ENCODE peak calls at places on chromosomes 4 and X, in four cellular contexts. J is activated CD4-positive, alpha-beta T cell treated with anti-CD3 and anti-CD28 coated beads for 36 hours; G is GM20000; X is iPS-NIHi11. W is an unnamed sample.

GRCh38 chr4:98728433-98728832 is 70.0 kb upstream of the TSPAN5 start:
- DNase-seq in G (no peak), X (no peak), J (peak; percentile 10), W (peak; percentile 78)

GRCh38 chrX:9786839-9787635 is 808 bp downstream of the SHROOM2 start:
- DNase-seq in J (peak; percentile 4), X (peak; percentile 45), G (no peak), W (no peak)

GRCh38 chr4:119490335-119490734 is 138.3 kb downstream of the PDE5A start:
- DNase-seq in J (no peak), G (no peak), X (peak; percentile 14), W (no peak)

GRCh38 chrX:1450381-1451161 is 2.1 kb downstream of the ASMTL start:
- DNase-seq in G (peak; percentile 6), J (peak; percentile 15), X (no peak), W (no peak)

GRCh38 chrX:84796321-84796720 is 207.4 kb upstream of the APOOL start:
- DNase-seq in X (no peak), J (no peak), G (no peak), W (no peak)

GRCh38 chrX:47285762-47286320 is 53.0 kb downstream of the USP11 start:
- DNase-seq in X (no peak), G (no peak), J (no peak), W (no peak)

GRCh38 chr4:158630893-158631292 is 40.8 kb downstream of the C4orf46 start:
- DNase-seq in X (no peak), G (no peak), J (no peak), W (no peak)

GRCh38 chr4:8761824-8762205 is 109.8 kb downstream of the HMX1 start:
- DNase-seq in X (no peak), J (no peak), G (no peak), W (no peak)

GRCh38 chr4:40552536-40552935 is 77.1 kb downstream of the RBM47 start:
- DNase-seq in G (no peak), X (peak; percentile 50), J (no peak), W (no peak)

GRCh38 chr4:159374749-159375535 is 272.1 kb downstream of the RAPGEF2 start:
- DNase-seq in G (no peak), X (no peak), J (no peak), W (no peak)

GRCh38 chrX:4710618-4711433 is 997.4 kb upstream of the PRKX start:
- DNase-seq in G (no peak), X (no peak), J (no peak), W (peak; percentile 88)

GRCh38 chr4:78058591-78059523 is 1.7 kb downstream of the FRAS1 start:
- DNase-seq in G (peak; percentile 36), J (peak; percentile 23), X (peak; percentile 74), W (no peak)

GRCh38 chr4:37561196-37561802 is 124.9 kb downstream of the RELL1 start:
- DNase-seq in G (no peak), X (no peak), J (no peak), W (no peak)

GRCh38 chrX:132488092-132488749 is 617 bp downstream of the MBNL3 start:
- DNase-seq in G (no peak), J (peak; percentile 55), X (no peak), W (peak; percentile 45)

GRCh38 chrX:136055651-136056221 is 70.5 kb downstream of the SLC9A6 start:
- DNase-seq in G (no peak), J (no peak), X (no peak), W (no peak)

GRCh38 chr4:153987291-153987690 is 198.4 kb upstream of the SFRP2 start:
- DNase-seq in J (no peak), X (no peak), G (no peak), W (no peak)

GRCh38 chr4:107801766-107802211 is 22.9 kb upstream of the SGMS2 start:
- DNase-seq in G (no peak), X (no peak), J (no peak), W (no peak)

GRCh38 chr4:128525939-128526630 is 238.5 kb upstream of the PGRMC2 start:
- DNase-seq in G (no peak), J (no peak), X (no peak), W (no peak)

GRCh38 chrX:109889289-109890006 is 113.5 kb upstream of the TMEM164 start:
- DNase-seq in X (peak; percentile 9), G (no peak), J (no peak), W (peak; percentile 47)

GRCh38 chr4:144575181-144575580 is 70.8 kb upstream of the HHIP start:
- DNase-seq in X (no peak), J (no peak), G (no peak), W (no peak)

GRCh38 chr4:22877653-22878052 is 184.9 kb downstream of the GBA3 start:
- DNase-seq in J (no peak), X (no peak), G (no peak), W (no peak)

GRCh38 chr4:129344058-129344457 is 248.1 kb downstream of the C4orf33 start:
- DNase-seq in X (peak; percentile 44), G (peak; percentile 5), J (peak; percentile 16), W (no peak)

GRCh38 chr4:19982556-19982955 is 269.1 kb upstream of the SLIT2 start:
- DNase-seq in G (no peak), J (no peak), X (no peak), W (no peak)

GRCh38 chrX:21131786-21132185 is 242.4 kb upstream of the CNKSR2 start:
- DNase-seq in X (no peak), G (no peak), J (no peak), W (no peak)

GRCh38 chrX:71292669-71293379 is 8.7 kb upstream of the ITGB1BP2 start:
- DNase-seq in X (no peak), J (no peak), G (no peak), W (no peak)

GRCh38 chrX:135327299-135327698 is 18.0 kb downstream of the ETDC start:
- DNase-seq in G (no peak), X (no peak), J (no peak), W (no peak)

GRCh38 chrX:68536429-68536828 is 37.6 kb downstream of the YIPF6 start:
- DNase-seq in G (no peak), J (no peak), X (no peak), W (no peak)

GRCh38 chr4:7383251-7383650 is 51.5 kb downstream of the PSAPL1 start:
- DNase-seq in G (no peak), J (no peak), X (peak; percentile 7), W (no peak)

GRCh38 chrX:154051210-154051810 is 31.6 kb upstream of the IRAK1 start:
- DNase-seq in J (peak; percentile 81), G (peak; percentile 37), X (peak; percentile 54), W (peak; percentile 15)

GRCh38 chrX:31237189-31237588 is 165.3 kb upstream of the FTHL17 start:
- DNase-seq in J (no peak), G (no peak), X (no peak), W (no peak)

GRCh38 chrX:105975382-105975781 is 63.1 kb downstream of the SERPINA7 start:
- DNase-seq in X (no peak), G (no peak), J (no peak), W (no peak)

GRCh38 chrX:137352101-137352660 is 213.7 kb upstream of the ZIC3 start:
- DNase-seq in G (no peak), X (peak; percentile 9), J (no peak), W (no peak)

GRCh38 chr4:86174496-86174895 is 185.4 kb downstream of the MAPK10 start:
- DNase-seq in J (no peak), G (no peak), X (no peak), W (no peak)

GRCh38 chr4:173935622-173936405 is 347.7 kb downstream of the FBXO8 start:
- DNase-seq in X (no peak), J (no peak), G (no peak), W (no peak)

GRCh38 chrX:131288738-131289511 is at the start of gene IGSF1:
- DNase-seq in J (peak; percentile 5), X (peak; percentile 72), G (no peak), W (no peak)

GRCh38 chr4:144787365-144788263 is 141.7 kb downstream of the HHIP start:
- DNase-seq in G (peak; percentile 43), X (peak; percentile 69), J (no peak), W (no peak)

GRCh38 chrX:630007-630921 is at the start of gene SHOX:
- DNase-seq in G (no peak), J (no peak), X (no peak), W (no peak)

W was measured in GDM1.